ENCODE peak calls at places on chromosomes 16 and 17, in five cellular contexts. U is stomach, V is colonic mucosa, K is MCF 10A, O is NCI-H1105. A is an unnamed sample.

GRCh38 chr17:44351961-44352921 is 7.1 kb downstream of the GRN start:
- DNase-seq in U (no peak), V (no peak), K (no peak), O (no peak), A (no peak)

GRCh38 chr16:62036101-62036806 is at the start of gene CDH8:
- DNase-seq in U (no peak), V (no peak), K (no peak), O (peak), A (no peak)

GRCh38 chr16:66977341-66978113 is 10.9 kb upstream of the CES4A start:
- DNase-seq in U (peak), V (peak), K (peak), O (peak), A (peak)

GRCh38 chr16:5215911-5216310 is 118.3 kb upstream of the EEF2KMT start:
- DNase-seq in U (no peak), V (no peak), K (no peak), O (no peak), A (no peak)

GRCh38 chr16:2846511-2847310 is 11.3 kb downstream of the PRSS22 start:
- DNase-seq in U (no peak), V (no peak), K (peak), O (no peak), A (no peak)

GRCh38 chr16:2226245-2226793 is 2.9 kb downstream of the E4F1 start:
- DNase-seq in U (peak), V (no peak), K (no peak), O (no peak), A (no peak)

GRCh38 chr17:33858682-33859081 is 396.4 kb upstream of the CCL2 start:
- DNase-seq in U (no peak), V (no peak), K (no peak), O (no peak), A (no peak)

GRCh38 chr17:66676421-66676820 is 158.5 kb upstream of the CACNG5 start:
- DNase-seq in U (peak), V (peak), K (peak), O (no peak), A (peak)

GRCh38 chr17:74455025-74455585 is 11.3 kb upstream of the CD300A start:
- DNase-seq in U (no peak), V (peak), K (no peak), O (no peak), A (no peak)